ENCODE peak calls at places on chromosomes 2 and 18, in four cellular contexts. O is CD8-positive, alpha-beta T cell; L is cardiac muscle cell; A is uterus. F is an unnamed sample. For H3K9me3 and H3K4me1, the result is how much of the 10 kb centered on the place peaks cover.

GRCh38 chr2:181790716-181791649 is 100.5 kb upstream of the ITPRID2 start:
- DNase-seq in L (no peak), A (no peak), O (peak), F (peak)

GRCh38 chr2:110869472-110870446 is 137.4 kb downstream of the ACOXL start:
- DNase-seq in L (peak), A (no peak), O (no peak), F (no peak)

GRCh38 chr18:56402872-56403516 is 235.4 kb downstream of the TXNL1 start:
- DNase-seq in L (no peak), A (peak), O (no peak), F (no peak)

GRCh38 chr2:116809074-116809473 is 1005.4 kb upstream of the DDX18 start:
- DNase-seq in O (no peak), L (no peak), A (no peak), F (no peak)

GRCh38 chr18:56831988-56832387 is 180.8 kb downstream of the WDR7 start:
- DNase-seq in A (no peak), L (no peak), O (no peak), F (no peak)

GRCh38 chr2:217774232-217774631 is 228.6 kb downstream of the TNS1 start:
- DNase-seq in A (no peak), L (no peak), O (no peak), F (no peak)

GRCh38 chr18:75141166-75141565 is 67.8 kb downstream of the PTGR3 start:
- DNase-seq in A (no peak), O (no peak), L (no peak), F (no peak)

GRCh38 chr2:150126839-150127238 is 360.6 kb downstream of the RND3 start:
- DNase-seq in A (no peak), L (no peak), O (no peak), F (no peak)

GRCh38 chr2:141317986-141318385 is 812.8 kb downstream of the LRP1B start:
- DNase-seq in A (no peak), L (no peak), O (no peak), F (no peak)

GRCh38 chr2:105187531-105187930 is 54.0 kb upstream of the GPR45 start:
- DNase-seq in O (no peak), A (no peak), L (no peak), F (no peak)

GRCh38 chr2:3399403-3399802 is 19.9 kb downstream of the TRAPPC12 start:
- DNase-seq in A (no peak), O (no peak), L (no peak), F (no peak)

GRCh38 chr2:129922571-129923264 is 56.7 kb upstream of the RAB6C start:
- DNase-seq in L (no peak), O (no peak), A (no peak), F (no peak)

GRCh38 chr2:222318712-222319575 is 20.1 kb upstream of the PAX3 start:
- DNase-seq in A (no peak), O (no peak), L (peak), F (no peak)

GRCh38 chr2:164606557-164606956 is 14.7 kb downstream of the GRB14 start:
- DNase-seq in L (no peak), A (no peak), O (no peak), F (no peak)

GRCh38 chr2:59570818-59571217 is 982.6 kb downstream of the BCL11A start:
- DNase-seq in A (no peak), O (no peak), L (no peak), F (no peak)

GRCh38 chr2:207385076-207385475 is 144.7 kb upstream of the CREB1 start:
- DNase-seq in A (no peak), L (no peak), O (no peak), F (no peak)

GRCh38 chr2:157946919-157947557 is 70.9 kb upstream of the ACVR1 start:
- DNase-seq in A (no peak), O (no peak), L (no peak), F (no peak)

GRCh38 chr18:54879691-54880090 is 51.4 kb downstream of the RAB27B start:
- DNase-seq in A (no peak), L (no peak), O (no peak), F (no peak)

GRCh38 chr2:66440692-66441091 is 5.8 kb downstream of the MEIS1 start:
- DNase-seq in O (no peak), A (peak), L (peak), F (no peak)

GRCh38 chr2:195898505-195898904 is 170.1 kb downstream of the DNAH7 start:
- DNase-seq in A (peak), O (no peak), L (peak), F (peak)

GRCh38 chr2:43806719-43807031 is 32.0 kb downstream of the ABCG5 start:
- DNase-seq in L (no peak), A (no peak), O (no peak), F (no peak)

GRCh38 chr2:108288534-108289106 is at the start of gene SULT1C2:
- DNase-seq in O (no peak), L (peak), A (no peak), F (no peak)

GRCh38 chr18:13639196-13639595 is 87.2 kb downstream of the FAM210A start:
- DNase-seq in A (no peak), L (no peak), O (no peak), F (no peak)

GRCh38 chr18:8908792-8909510 is 193.5 kb upstream of the NDUFV2 start:
- DNase-seq in A (no peak), L (no peak), O (no peak), F (no peak)

GRCh38 chr18:8901019-8901418 is 195.7 kb downstream of the MTCL1 start:
- DNase-seq in L (no peak), O (no peak), A (no peak), F (no peak)

GRCh38 chr18:8900552-8900951 is 195.2 kb downstream of the MTCL1 start:
- DNase-seq in O (no peak), A (no peak), L (no peak), F (no peak)

GRCh38 chr18:8898990-8899389 is 193.6 kb downstream of the MTCL1 start:
- DNase-seq in O (no peak), A (no peak), L (no peak), F (no peak)

GRCh38 chr18:8904316-8904715 is 198.2 kb upstream of the NDUFV2 start:
- DNase-seq in A (no peak), O (no peak), L (no peak), F (no peak)
- H3K9me3 ChIP-seq in A (under half), O (under half), L (under half), F (under half)

DNA sequence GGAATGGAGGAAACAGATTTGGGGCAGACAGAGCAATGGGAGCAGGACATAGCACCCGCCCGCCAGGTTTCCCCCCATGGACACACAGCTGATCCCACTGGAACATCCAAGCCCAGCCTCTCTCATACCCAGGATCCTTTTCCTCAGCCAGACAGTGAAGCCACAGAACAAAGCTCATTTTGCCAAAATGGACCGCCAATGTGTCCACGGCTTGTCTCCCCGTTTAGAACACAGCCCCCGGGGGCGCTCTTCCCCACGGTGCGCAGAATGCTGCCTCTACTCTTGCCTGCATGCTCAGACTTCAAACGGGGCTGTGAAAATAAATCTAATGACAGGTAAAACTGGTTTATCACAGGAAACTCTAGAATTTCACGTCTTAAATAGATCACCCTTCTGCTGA is 548.5 kb upstream of the ID2 start:
- DNase-seq in L (no peak), A (no peak), O (no peak), F (no peak)
- TF ChIP-seq CTCF in L (no peak), A (no peak), O (no peak), F (no peak)

GRCh38 chr18:2893056-2893455 is 46.2 kb downstream of the EMILIN2 start:
- DNase-seq in O (no peak), L (no peak), A (no peak), F (no peak)
- H3K4me1 ChIP-seq in O (under half), L (half or more), A (under half), F (under half)

DNA sequence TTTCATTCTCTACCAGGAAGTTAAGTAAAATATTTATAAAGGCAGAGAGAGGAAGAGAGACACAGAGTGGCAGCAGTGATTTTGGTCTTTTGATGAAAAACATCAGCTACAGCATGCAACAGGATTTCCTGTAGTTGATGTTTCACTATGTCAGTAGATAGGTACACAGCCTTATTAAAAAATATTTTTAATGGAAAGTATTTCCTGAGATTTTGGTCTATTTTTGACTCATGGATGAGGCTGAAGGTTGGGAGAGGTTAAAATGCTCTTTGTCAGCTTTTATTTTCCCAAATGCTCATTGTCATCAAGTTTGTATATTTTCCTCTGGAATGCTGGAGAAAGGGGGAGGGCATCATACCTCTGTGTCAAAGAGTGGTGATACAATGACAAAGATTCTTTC is 1112.5 kb downstream of the CBLN2 start:
- DNase-seq in O (no peak), L (no peak), A (no peak), F (no peak)
- H3K9me3 ChIP-seq in O (under half), L (under half), A (under half), F (under half)

GRCh38 chr2:168348076-168348475 is 100.7 kb upstream of the STK39 start:
- DNase-seq in A (peak), L (peak), O (no peak), F (no peak)

GRCh38 chr2:168346725-168347477 is 99.5 kb upstream of the STK39 start:
- DNase-seq in A (peak), L (peak), O (peak), F (no peak)

GRCh38 chr2:168354499-168354898 is 101.6 kb upstream of the CERS6 start:
- DNase-seq in O (no peak), A (no peak), L (no peak), F (no peak)

GRCh38 chr2:168353251-168353650 is 102.8 kb upstream of the CERS6 start:
- DNase-seq in O (no peak), A (no peak), L (no peak), F (no peak)

GRCh38 chr2:168350380-168350779 is 103.0 kb upstream of the STK39 start:
- DNase-seq in O (no peak), L (no peak), A (no peak), F (no peak)
- TF ChIP-seq CTCF in O (no peak), L (peak), A (no peak), F (peak)

GRCh38 chr2:54579061-54579681 is 123.0 kb downstream of the SPTBN1 start:
- DNase-seq in A (no peak), O (no peak), L (no peak), F (no peak)

GRCh38 chr2:54579682-54580349 is 123.7 kb downstream of the SPTBN1 start:
- DNase-seq in L (no peak), A (no peak), O (peak), F (no peak)

GRCh38 chr2:54582987-54583386 is 126.9 kb downstream of the SPTBN1 start:
- DNase-seq in L (no peak), O (no peak), A (no peak), F (no peak)

GRCh38 chr2:54578668-54579045 is 122.5 kb downstream of the SPTBN1 start:
- DNase-seq in A (no peak), L (no peak), O (no peak), F (no peak)

GRCh38 chr2:54581326-54582039 is 125.4 kb downstream of the SPTBN1 start:
- DNase-seq in L (no peak), O (no peak), A (no peak), F (no peak)
- H3K4me1 ChIP-seq in L (under half), O (half or more), A (under half), F (half or more)

F was measured in RWPE2.